ENCODE peak calls at places on chromosome 17, in six cellular contexts. X is mesendoderm, C is aorta, N is ovary, Z is sigmoid colon, M is heart left ventricle. U is an unnamed sample. For H3K36me3, the result is how much of the 10 kb centered on the place peaks cover.

GRCh38 chr17:40958086-40958953 is 8.4 kb downstream of the KRT39 start:
- DNase-seq in N (no peak), M (no peak), Z (no peak), X (peak), C (no peak), U (no peak)

GRCh38 chr17:45364531-45365390 is 47.9 kb upstream of the MAP3K14 start:
- DNase-seq in N (no peak), C (no peak), Z (peak), M (no peak), X (peak), U (no peak)

GRCh38 chr17:5128905-5129535 is 13.2 kb downstream of the USP6 start:
- DNase-seq in C (no peak), X (no peak), Z (no peak), M (no peak), N (no peak), U (no peak)

GRCh38 chr17:78789663-78790181 is 7.6 kb upstream of the CYTH1 start:
- DNase-seq in Z (peak), M (peak), X (no peak), C (peak), N (peak), U (no peak)

GRCh38 chr17:320809-321385 is 31.7 kb downstream of the RPH3AL start:
- DNase-seq in Z (peak), C (peak), N (no peak), M (no peak), X (peak), U (no peak)

GRCh38 chr17:30376621-30377452 is 1.9 kb upstream of the CPD start:
- DNase-seq in X (peak), M (peak), N (peak), Z (no peak), C (no peak), U (no peak)

GRCh38 chr17:64129765-64130558 is at the start of gene ERN1:
- DNase-seq in Z (peak), C (peak), X (peak), N (peak), M (peak), U (peak)

GRCh38 chr17:33318241-33318640 is 25.1 kb upstream of the ASIC2 start:
- DNase-seq in Z (no peak), M (no peak), C (no peak), N (no peak), X (no peak), U (no peak)

GRCh38 chr17:83128306-83129240 is 49.2 kb downstream of the METRNL start:
- DNase-seq in M (no peak), Z (no peak), N (no peak), X (no peak), C (peak), U (no peak)

GRCh38 chr17:55161935-55162555 is 102.7 kb upstream of the HLF start:
- DNase-seq in C (no peak), X (peak), Z (no peak), N (no peak), M (no peak), U (no peak)

GRCh38 chr17:51888823-51889222 is 269.7 kb downstream of the CA10 start:
- DNase-seq in X (no peak), C (no peak), Z (no peak), M (no peak), N (no peak), U (no peak)

GRCh38 chr17:63406689-63407330 is 39.3 kb downstream of the CYB561 start:
- DNase-seq in C (peak), Z (peak), M (peak), N (peak), X (peak), U (peak)

GRCh38 chr17:45740553-45741330 is 43.4 kb upstream of the CRHR1 start:
- DNase-seq in Z (peak), M (peak), X (peak), C (no peak), N (no peak), U (no peak)

GRCh38 chr17:6596941-6597340 is 40.6 kb upstream of the PITPNM3 start:
- DNase-seq in M (no peak), Z (no peak), N (no peak), X (no peak), C (no peak), U (no peak)

GRCh38 chr17:21445091-21445650 is 69.0 kb downstream of the KCNJ12 start:
- DNase-seq in Z (no peak), M (no peak), X (no peak), C (no peak), N (no peak), U (no peak)

GRCh38 chr17:57874434-57875108 is 24.7 kb upstream of the MRPS23 start:
- DNase-seq in X (peak), N (peak), Z (peak), C (peak), M (peak), U (no peak)

GRCh38 chr17:73976676-73977521 is 226.6 kb upstream of the RPL38 start:
- DNase-seq in Z (no peak), C (no peak), X (peak), M (peak), N (no peak), U (no peak)

GRCh38 chr17:71085238-71086033 is 916.1 kb downstream of the KCNJ2 start:
- DNase-seq in C (no peak), M (no peak), Z (no peak), X (peak), N (no peak), U (no peak)

GRCh38 chr17:7328840-7329359 is at the start of gene NEURL4:
- DNase-seq in N (no peak), M (no peak), X (peak), Z (no peak), C (no peak), U (no peak)

GRCh38 chr17:28573966-28574480 is 2.7 kb downstream of the ALDOC start:
- DNase-seq in Z (no peak), X (no peak), C (no peak), N (no peak), M (no peak), U (no peak)

GRCh38 chr17:78708510-78708973 is 73.5 kb downstream of the CYTH1 start:
- DNase-seq in Z (peak), N (peak), X (peak), M (peak), C (peak), U (peak)

GRCh38 chr17:78774956-78775571 is 7.0 kb downstream of the CYTH1 start:
- DNase-seq in X (no peak), C (no peak), Z (peak), M (no peak), N (no peak), U (peak)

GRCh38 chr17:74024871-74025531 is 178.5 kb upstream of the RPL38 start:
- DNase-seq in M (no peak), N (no peak), C (no peak), Z (no peak), X (peak), U (no peak)

GRCh38 chr17:82647593-82648164 is 565 bp downstream of the WDR45B start:
- DNase-seq in Z (peak), X (peak), N (peak), M (peak), C (peak), U (peak)

GRCh38 chr17:67557052-67557845 is 160.5 kb upstream of the NOL11 start:
- DNase-seq in M (no peak), Z (peak), X (no peak), N (no peak), C (no peak), U (no peak)

GRCh38 chr17:58344791-58345157 is 7.2 kb downstream of the SUPT4H1 start:
- DNase-seq in Z (no peak), N (no peak), M (no peak), X (peak), C (no peak), U (peak)

GRCh38 chr17:40727447-40728231 is 24.1 kb upstream of the KRT24 start:
- DNase-seq in Z (no peak), N (no peak), X (no peak), M (no peak), C (no peak), U (no peak)

GRCh38 chr17:29723283-29724047 is 100.8 kb upstream of the CORO6 start:
- DNase-seq in C (no peak), M (no peak), X (no peak), Z (no peak), N (no peak), U (no peak)

GRCh38 chr17:1764274-1764673 is 2.4 kb downstream of the SERPINF1 start:
- DNase-seq in X (no peak), C (peak), Z (peak), N (peak), M (peak), U (peak)
- H3K4me3 ChIP-seq in X (no peak), C (no peak), Z (no peak), N (peak), M (no peak), U (peak)

GRCh38 chr17:81253358-81254131 is 14.4 kb downstream of the NDUFAF8 start:
- DNase-seq in X (no peak), Z (no peak), N (no peak), M (no peak), C (no peak), U (peak)
- H3K36me3 ChIP-seq in X (under half), Z (under half), N (under half), M (under half), C (under half), U (half or more)

DNA sequence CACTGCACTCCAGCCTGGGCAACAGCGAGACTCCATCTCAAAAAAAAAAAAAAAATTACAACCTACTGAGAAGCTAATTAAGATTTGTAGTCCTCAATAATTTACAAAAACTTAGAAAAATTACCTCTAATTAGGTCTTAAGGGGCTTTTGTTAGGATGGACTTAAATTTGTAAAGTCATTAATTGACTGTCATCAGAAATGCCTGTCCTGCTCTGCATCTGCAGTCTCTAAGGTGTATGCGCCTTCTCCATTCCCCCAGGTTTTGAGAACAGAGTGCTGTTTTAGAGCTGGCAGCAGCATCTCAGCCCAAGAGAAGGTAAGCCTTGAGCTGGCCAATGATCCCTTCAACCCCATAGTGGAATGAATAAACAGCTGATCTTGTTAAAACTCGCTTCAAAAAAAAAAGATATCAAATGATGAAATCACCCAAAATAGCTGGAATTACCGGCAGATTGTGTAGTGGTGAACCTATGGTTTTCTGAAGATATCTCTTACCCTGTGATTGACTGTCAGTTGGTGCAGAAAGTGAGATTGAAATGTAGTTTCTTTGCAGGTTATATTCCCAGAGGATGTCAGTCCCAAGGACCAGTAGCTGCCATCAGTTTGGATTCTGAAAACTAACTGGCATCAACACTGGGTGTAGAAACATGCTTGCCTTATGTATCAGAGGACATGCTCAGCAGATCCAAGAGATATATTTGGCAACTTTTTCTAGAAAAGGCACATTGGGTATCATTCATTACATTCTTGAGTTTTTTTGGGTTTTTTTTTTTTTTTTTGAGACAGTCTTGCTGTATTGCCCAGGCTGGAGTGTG is 25.7 kb downstream of the TRPV2 start:
- DNase-seq in N (no peak), X (no peak), Z (no peak), C (no peak), M (no peak), U (no peak)
- H3K27ac ChIP-seq in N (no peak), X (no peak), Z (no peak), C (no peak), M (no peak), U (peak)

GRCh38 chr17:38609280-38610031 is 3.7 kb upstream of the SRCIN1 start:
- DNase-seq in X (peak), C (no peak), N (no peak), Z (no peak), M (no peak), U (no peak)

GRCh38 chr17:38613981-38614779 is 8.4 kb upstream of the SRCIN1 start:
- DNase-seq in X (no peak), N (no peak), C (no peak), M (no peak), Z (peak), U (no peak)

GRCh38 chr17:38613525-38613980 is 7.8 kb upstream of the SRCIN1 start:
- DNase-seq in X (no peak), Z (no peak), C (no peak), M (no peak), N (no peak), U (no peak)

GRCh38 chr17:38611070-38611786 is 5.5 kb upstream of the SRCIN1 start:
- DNase-seq in M (no peak), C (no peak), X (no peak), N (no peak), Z (no peak), U (no peak)

DNA sequence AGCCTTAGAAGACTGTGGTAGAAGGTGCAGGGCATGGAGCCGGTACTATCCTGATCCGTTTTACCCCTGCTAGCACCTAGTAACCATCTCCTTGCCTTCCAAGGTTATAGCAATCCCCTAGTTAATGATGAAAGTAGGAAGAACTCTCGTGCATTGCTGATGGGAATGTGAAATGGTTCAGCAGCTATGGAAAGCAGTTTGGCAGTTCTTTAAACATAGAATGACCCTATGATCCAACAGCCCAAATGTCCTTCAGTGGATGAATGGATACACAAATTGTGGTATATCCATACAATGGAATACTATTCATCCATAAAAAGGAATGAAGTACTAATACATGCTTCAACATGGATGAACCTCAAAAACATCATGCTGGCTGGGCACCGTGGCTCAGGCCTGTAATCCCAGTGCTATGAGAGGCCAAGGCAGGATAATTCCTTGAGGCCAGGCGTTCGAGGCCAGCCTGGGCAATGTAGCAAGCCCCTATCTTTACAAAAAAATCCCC is 6.2 kb upstream of the SRCIN1 start:
- DNase-seq in X (no peak), Z (no peak), M (no peak), C (no peak), N (no peak), U (no peak)
- H3K4me3 ChIP-seq in X (no peak), Z (no peak), M (no peak), C (no peak), N (no peak), U (no peak)

DNA sequence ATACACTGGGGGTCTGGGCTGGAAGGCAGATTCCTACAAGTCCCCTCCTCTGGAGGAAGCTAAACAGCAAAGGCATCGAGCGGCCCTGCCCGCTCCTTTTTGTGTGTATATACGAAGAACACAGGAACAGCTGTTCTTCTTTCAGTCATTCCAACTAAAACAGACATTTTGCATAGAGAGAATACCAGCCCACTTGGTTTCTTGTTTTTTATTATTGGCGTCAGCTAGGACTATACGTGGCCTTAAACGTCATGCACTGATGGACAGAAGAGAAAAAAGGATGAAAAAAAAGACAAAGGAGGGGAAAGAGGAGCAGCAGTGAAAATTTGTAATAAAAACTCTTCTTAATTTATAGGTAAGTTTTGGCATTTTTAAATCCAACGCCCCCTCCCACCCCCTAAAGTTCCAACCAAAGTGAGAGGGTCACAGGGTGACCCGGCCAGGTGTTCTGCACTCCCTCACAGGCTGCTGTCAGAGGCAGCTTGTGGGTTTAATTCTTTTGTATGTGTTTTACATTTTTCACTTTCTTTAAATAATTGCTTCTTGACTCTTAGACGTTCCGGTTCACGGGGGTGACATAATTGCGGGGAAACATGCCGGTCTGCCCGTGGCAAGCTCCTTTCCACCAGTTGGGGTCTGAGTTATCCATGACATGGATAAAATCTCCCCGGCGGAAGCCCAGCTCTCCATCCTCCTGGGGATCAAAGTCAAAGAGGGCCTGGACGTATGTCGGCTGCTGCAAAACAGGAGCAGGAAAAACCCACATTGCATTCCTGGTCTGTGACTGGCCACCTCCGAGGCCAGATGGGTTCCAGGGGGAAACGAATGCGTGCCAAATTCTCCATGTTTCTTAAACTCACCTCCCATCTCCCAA is 30.8 kb upstream of the SLC25A19 start:
- DNase-seq in X (no peak), Z (no peak), C (no peak), M (no peak), N (no peak), U (no peak)
- H3K36me3 ChIP-seq in X (under half), Z (under half), C (under half), M (half or more), N (under half), U (half or more)

DNA sequence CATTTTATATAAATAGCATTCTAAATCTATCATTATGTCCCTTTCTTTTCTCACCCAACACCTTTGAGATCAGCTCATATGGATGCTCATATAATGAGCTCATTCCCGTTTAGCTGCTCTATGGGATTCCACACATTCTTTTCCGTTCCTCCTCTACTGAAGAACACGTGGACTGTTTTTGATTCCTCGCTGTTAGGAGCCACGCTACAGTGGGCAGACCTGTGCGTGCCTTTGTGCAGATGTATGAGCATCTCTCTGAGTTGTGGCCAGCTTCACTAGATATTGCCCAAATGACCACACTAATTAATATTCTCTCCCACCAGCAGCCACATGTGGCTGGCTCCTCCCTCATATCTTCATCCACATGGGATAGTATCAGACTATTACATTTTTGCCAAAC is 6.0 kb upstream of the TNFRSF13B start:
- DNase-seq in N (no peak), Z (peak), C (no peak), M (no peak), X (peak), U (no peak)
- H3K27ac ChIP-seq in N (no peak), Z (no peak), C (no peak), M (no peak), X (no peak), U (no peak)

DNA sequence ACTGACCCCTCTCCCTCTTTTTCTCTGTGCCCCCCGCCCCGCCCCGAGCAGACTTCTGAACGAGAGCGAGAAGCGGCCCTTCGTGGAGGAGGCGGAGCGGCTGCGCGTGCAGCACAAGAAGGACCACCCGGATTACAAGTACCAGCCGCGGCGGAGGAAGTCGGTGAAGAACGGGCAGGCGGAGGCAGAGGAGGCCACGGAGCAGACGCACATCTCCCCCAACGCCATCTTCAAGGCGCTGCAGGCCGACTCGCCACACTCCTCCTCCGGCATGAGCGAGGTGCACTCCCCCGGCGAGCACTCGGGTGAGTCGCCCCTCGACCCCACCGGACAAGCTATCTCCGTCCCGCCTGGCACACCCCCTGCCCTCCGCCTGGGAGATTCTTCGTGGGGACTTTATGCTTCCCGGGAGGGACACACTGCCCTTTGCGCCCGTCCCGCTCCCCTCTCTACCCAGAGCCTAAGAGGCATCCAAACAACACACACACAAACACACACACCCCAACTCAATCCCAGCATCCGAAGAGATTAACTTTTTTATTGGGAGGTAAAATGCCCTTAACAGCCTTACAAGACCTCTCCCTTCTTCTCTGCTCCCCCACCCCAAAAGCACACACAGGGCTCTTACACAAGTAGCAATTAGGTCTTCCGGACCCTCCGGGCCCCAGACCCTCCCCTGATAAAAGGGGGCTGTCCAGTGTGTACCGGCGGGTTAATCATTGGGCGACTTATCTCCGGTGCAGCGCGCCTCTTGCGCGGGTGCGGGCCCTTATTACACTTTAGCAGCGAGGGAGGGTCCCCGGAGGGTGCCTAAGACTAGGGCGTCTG is 2.1 kb downstream of the SOX9 start:
- DNase-seq in C (peak), X (peak), N (no peak), Z (peak), M (no peak), U (no peak)
- H3K4me3 ChIP-seq in C (no peak), X (peak), N (peak), Z (peak), M (peak), U (no peak)

GRCh38 chr17:80950466-80951120 is 41.0 kb upstream of the CHMP6 start:
- DNase-seq in M (no peak), Z (no peak), N (peak), X (no peak), C (no peak), U (no peak)
- H3K36me3 ChIP-seq in M (under half), Z (under half), N (under half), X (under half), C (under half), U (under half)

U was measured in effector memory CD4-positive, alpha-beta T cell.